ENCODE peak calls at places on chromosomes 13 and 19, in nine cellular contexts. X, U, Z, E, R, D, W, O and A are unnamed samples.

GRCh38 chr19:33660426-33661160 is 38.8 kb downstream of the CHST8 start:
- ATAC-seq in X (no peak), U (no peak), Z (no peak), E (no peak), R (no peak), D (no peak), W (no peak), O (no peak), A (no peak)

GRCh38 chr19:55485439-55486011 is 537 bp downstream of the NAT14 start:
- ATAC-seq in X (no peak), U (no peak), Z (peak), E (peak), R (no peak), D (peak), W (no peak), O (peak), A (no peak)

GRCh38 chr19:53898680-53899341 is 10.3 kb upstream of the CACNG7 start:
- ATAC-seq in X (no peak), U (no peak), Z (no peak), E (no peak), R (no peak), D (no peak), W (no peak), O (no peak), A (no peak)

GRCh38 chr13:97256343-97256783 is 34.2 kb downstream of the MBNL2 start:
- ATAC-seq in X (no peak), U (peak), Z (no peak), E (no peak), R (peak), D (peak), W (peak), O (no peak), A (no peak)

GRCh38 chr19:927707-928401 is 2.0 kb downstream of the ARID3A start:
- ATAC-seq in X (no peak), U (no peak), Z (no peak), E (no peak), R (no peak), D (no peak), W (no peak), O (no peak), A (no peak)

GRCh38 chr13:50720856-50721663 is 122.4 kb downstream of the DLEU7 start:
- ATAC-seq in X (no peak), U (no peak), Z (no peak), E (no peak), R (no peak), D (no peak), W (no peak), O (no peak), A (no peak)

GRCh38 chr19:4724252-4724514 is 541 bp upstream of the DPP9 start:
- ATAC-seq in X (peak), U (peak), Z (peak), E (peak), R (peak), D (no peak), W (peak), O (no peak), A (peak)

GRCh38 chr19:51570962-51571575 is at the start of gene ZNF175:
- ATAC-seq in X (peak), U (peak), Z (peak), E (peak), R (peak), D (peak), W (peak), O (peak), A (peak)

GRCh38 chr19:57773488-57773887 is 4.0 kb downstream of the ZNF586 start:
- ATAC-seq in X (no peak), U (no peak), Z (no peak), E (no peak), R (no peak), D (no peak), W (no peak), O (no peak), A (no peak)

GRCh38 chr13:33125821-33126570 is 109.8 kb downstream of the KL start:
- ATAC-seq in X (no peak), U (peak), Z (no peak), E (no peak), R (peak), D (no peak), W (peak), O (no peak), A (no peak)

GRCh38 chr13:101465877-101466276 is 13.4 kb downstream of the ITGBL1 start:
- ATAC-seq in X (no peak), U (no peak), Z (no peak), E (no peak), R (no peak), D (no peak), W (peak), O (no peak), A (no peak)

GRCh38 chr13:98252931-98253470 is 75.9 kb upstream of the RNF113B start:
- ATAC-seq in X (no peak), U (no peak), Z (no peak), E (no peak), R (no peak), D (no peak), W (peak), O (no peak), A (no peak)

GRCh38 chr19:16376649-16377048 is 52.0 kb downstream of the KLF2 start:
- ATAC-seq in X (peak), U (no peak), Z (no peak), E (peak), R (no peak), D (peak), W (no peak), O (peak), A (no peak)

GRCh38 chr13:23392313-23392712 is 41.2 kb downstream of the SACS start:
- ATAC-seq in X (no peak), U (no peak), Z (no peak), E (no peak), R (no peak), D (peak), W (no peak), O (no peak), A (no peak)

GRCh38 chr19:38441660-38442348 is 8.3 kb downstream of the RYR1 start:
- ATAC-seq in X (no peak), U (no peak), Z (no peak), E (no peak), R (no peak), D (peak), W (no peak), O (peak), A (peak)

GRCh38 chr19:47068876-47069406 is 20.5 kb upstream of the TMEM160 start:
- ATAC-seq in X (no peak), U (no peak), Z (no peak), E (no peak), R (no peak), D (no peak), W (no peak), O (no peak), A (no peak)

GRCh38 chr19:48613852-48614435 is 932 bp downstream of the FAM83E start:
- ATAC-seq in X (no peak), U (no peak), Z (no peak), E (no peak), R (no peak), D (peak), W (no peak), O (peak), A (no peak)